ENCODE peak calls at places on chromosomes 12 and 14, in eight cellular contexts. W, S, U, Z, N, D, Y and A are unnamed samples.

GRCh38 chr12:19140381-19141236 is 11.1 kb downstream of the PLEKHA5 start:
- DNase-seq in Y (no peak), W (no peak), U (no peak), N (no peak), Z (no peak), D (no peak), S (no peak), A (no peak)

GRCh38 chr14:30283822-30284446 is 275.0 kb upstream of the G2E3 start:
- DNase-seq in W (no peak), Z (no peak), Y (no peak), D (no peak), N (no peak), U (peak; percentile 6), S (peak; percentile 60), A (peak; percentile 42)

GRCh38 chr12:3977621-3978020 is 104.4 kb upstream of the PARP11 start:
- DNase-seq in U (no peak), N (no peak), Z (no peak), W (no peak), S (no peak), D (no peak), Y (no peak), A (no peak)

GRCh38 chr12:75592086-75592485 is 80.7 kb upstream of the KRR1 start:
- DNase-seq in Z (no peak), N (no peak), D (no peak), W (no peak), U (no peak), Y (no peak), S (no peak), A (no peak)

GRCh38 chr14:95830386-95830785 is 46.2 kb upstream of the TUNAR start:
- DNase-seq in Y (no peak), W (no peak), U (no peak), S (no peak), D (no peak), N (no peak), Z (no peak), A (no peak)

GRCh38 chr12:132445884-132446471 is 44.0 kb upstream of the FBRSL1 start:
- DNase-seq in D (no peak), Y (peak; percentile 67), W (peak; percentile 43), S (peak; percentile 57), Z (no peak), N (peak; percentile 69), U (peak; percentile 50), A (no peak)

GRCh38 chr12:59484575-59484974 is 111.3 kb upstream of the SLC16A7 start:
- DNase-seq in Y (no peak), W (no peak), D (no peak), S (no peak), Z (no peak), U (no peak), N (no peak), A (no peak)

GRCh38 chr12:64998327-64999156 is 122.6 kb downstream of the WIF1 start:
- DNase-seq in U (no peak), S (no peak), N (no peak), Z (no peak), W (no peak), D (no peak), Y (no peak), A (peak; percentile 73)

GRCh38 chr14:92400579-92401444 is 77.8 kb downstream of the SLC24A4 start:
- DNase-seq in S (no peak), U (no peak), Z (no peak), N (peak; percentile 78), Y (no peak), W (no peak), D (no peak), A (no peak)

GRCh38 chr12:89861086-89861485 is 152.4 kb upstream of the ATP2B1 start:
- DNase-seq in S (no peak), Z (no peak), N (no peak), Y (no peak), U (peak; percentile 25), W (no peak), D (no peak), A (peak; percentile 30)